ENCODE peak calls at places on chromosomes 13 and 19, in five cellular contexts. One of them, this sample, is unnamed.

GRCh38 chr13:73803997-73804396 is 330.2 kb downstream of the KLF12 start:
- DNase-seq in A549: peak
- DNase-seq in HepG2: no peak
- DNase-seq in GM12878: no peak
- DNase-seq in NB4: no peak
- DNase-seq in this sample: no peak

GRCh38 chr13:41222259-41222852 is 28.0 kb upstream of the KBTBD7 start:
- DNase-seq in NB4: peak
- DNase-seq in A549: peak
- DNase-seq in GM12878: peak
- DNase-seq in HepG2: peak
- DNase-seq in this sample: peak

GRCh38 chr19:14526423-14526822 is 3.0 kb upstream of the TECR start:
- DNase-seq in HepG2: no peak
- DNase-seq in NB4: no peak
- DNase-seq in A549: no peak
- DNase-seq in GM12878: no peak
- DNase-seq in this sample: no peak

GRCh38 chr19:38564981-38565685 is 52.6 kb downstream of the MAP4K1 start:
- DNase-seq in GM12878: no peak
- DNase-seq in NB4: no peak
- DNase-seq in A549: peak
- DNase-seq in HepG2: no peak
- DNase-seq in this sample: no peak

GRCh38 chr13:44093607-44094583 is 214.2 kb downstream of the LACC1 start:
- DNase-seq in GM12878: no peak
- DNase-seq in HepG2: no peak
- DNase-seq in NB4: no peak
- DNase-seq in A549: no peak
- DNase-seq in this sample: peak

GRCh38 chr19:1767464-1767933 is 14.2 kb downstream of the ONECUT3 start:
- DNase-seq in A549: no peak
- DNase-seq in HepG2: no peak
- DNase-seq in NB4: peak
- DNase-seq in GM12878: no peak
- DNase-seq in this sample: peak

GRCh38 chr19:14369399-14370168 is 11.7 kb upstream of the ADGRE5 start:
- DNase-seq in A549: no peak
- DNase-seq in NB4: peak
- DNase-seq in HepG2: no peak
- DNase-seq in GM12878: no peak
- DNase-seq in this sample: no peak

GRCh38 chr19:17920527-17920926 is 12.3 kb upstream of the CCDC124 start:
- DNase-seq in HepG2: no peak
- DNase-seq in A549: no peak
- DNase-seq in NB4: no peak
- DNase-seq in GM12878: no peak
- DNase-seq in this sample: no peak

GRCh38 chr13:112941349-112941748 is 27.7 kb upstream of the MCF2L start:
- DNase-seq in NB4: no peak
- DNase-seq in GM12878: no peak
- DNase-seq in A549: no peak
- DNase-seq in HepG2: no peak
- DNase-seq in this sample: no peak

GRCh38 chr19:18020212-18021067 is 12.5 kb downstream of the ARRDC2 start:
- DNase-seq in HepG2: peak
- DNase-seq in A549: no peak
- DNase-seq in NB4: no peak
- DNase-seq in GM12878: no peak
- DNase-seq in this sample: peak

GRCh38 chr13:74070065-74070464 is 64.1 kb downstream of the KLF12 start:
- DNase-seq in NB4: no peak
- DNase-seq in GM12878: peak
- DNase-seq in HepG2: no peak
- DNase-seq in A549: no peak
- DNase-seq in this sample: no peak

GRCh38 chr13:99857738-99858137 is 113.8 kb downstream of the ZIC5 start:
- DNase-seq in NB4: no peak
- DNase-seq in GM12878: no peak
- DNase-seq in A549: no peak
- DNase-seq in HepG2: no peak
- DNase-seq in this sample: no peak

GRCh38 chr13:38905861-38906260 is 84.8 kb downstream of the STOML3 start:
- DNase-seq in A549: no peak
- DNase-seq in HepG2: no peak
- DNase-seq in NB4: no peak
- DNase-seq in GM12878: no peak
- DNase-seq in this sample: no peak

GRCh38 chr13:50090211-50090610 is 75.0 kb downstream of the KCNRG start:
- DNase-seq in A549: no peak
- DNase-seq in HepG2: no peak
- DNase-seq in GM12878: no peak
- DNase-seq in NB4: no peak
- DNase-seq in this sample: no peak

GRCh38 chr19:51568456-51568855 is 2.6 kb upstream of the ZNF175 start:
- DNase-seq in A549: no peak
- DNase-seq in NB4: no peak
- DNase-seq in HepG2: no peak
- DNase-seq in GM12878: no peak
- DNase-seq in this sample: no peak

GRCh38 chr13:27353166-27353583 is 71.2 kb upstream of the GTF3A start:
- DNase-seq in A549: no peak
- DNase-seq in HepG2: peak
- DNase-seq in GM12878: peak
- DNase-seq in NB4: no peak
- DNase-seq in this sample: no peak

GRCh38 chr13:34256236-34256635 is 438.3 kb downstream of the RFC3 start:
- DNase-seq in A549: no peak
- DNase-seq in NB4: peak
- DNase-seq in HepG2: no peak
- DNase-seq in GM12878: no peak
- DNase-seq in this sample: no peak

GRCh38 chr13:40777166-40777956 is 6.4 kb upstream of the MRPS31 start:
- DNase-seq in A549: peak
- DNase-seq in GM12878: no peak
- DNase-seq in NB4: peak
- DNase-seq in HepG2: peak
- DNase-seq in this sample: peak

GRCh38 chr13:31998131-31998530 is 33.4 kb upstream of the FRY start:
- DNase-seq in A549: no peak
- DNase-seq in NB4: no peak
- DNase-seq in HepG2: no peak
- DNase-seq in GM12878: no peak
- DNase-seq in this sample: no peak

GRCh38 chr13:108779308-108779707 is 149.9 kb downstream of the MYO16 start:
- DNase-seq in GM12878: no peak
- DNase-seq in A549: no peak
- DNase-seq in NB4: no peak
- DNase-seq in HepG2: no peak
- DNase-seq in this sample: no peak

GRCh38 chr19:14473915-14474578 is 1.1 kb downstream of the PTGER1 start:
- DNase-seq in NB4: no peak
- DNase-seq in GM12878: no peak
- DNase-seq in HepG2: no peak
- DNase-seq in A549: no peak
- DNase-seq in this sample: no peak

GRCh38 chr13:48142437-48142836 is 47.5 kb upstream of the MED4 start:
- DNase-seq in GM12878: peak
- DNase-seq in NB4: peak
- DNase-seq in A549: no peak
- DNase-seq in HepG2: no peak
- DNase-seq in this sample: peak

GRCh38 chr13:48132961-48133360 is 38.1 kb upstream of the MED4 start:
- DNase-seq in GM12878: no peak
- DNase-seq in HepG2: no peak
- DNase-seq in NB4: no peak
- DNase-seq in A549: no peak
- DNase-seq in this sample: no peak

DNA sequence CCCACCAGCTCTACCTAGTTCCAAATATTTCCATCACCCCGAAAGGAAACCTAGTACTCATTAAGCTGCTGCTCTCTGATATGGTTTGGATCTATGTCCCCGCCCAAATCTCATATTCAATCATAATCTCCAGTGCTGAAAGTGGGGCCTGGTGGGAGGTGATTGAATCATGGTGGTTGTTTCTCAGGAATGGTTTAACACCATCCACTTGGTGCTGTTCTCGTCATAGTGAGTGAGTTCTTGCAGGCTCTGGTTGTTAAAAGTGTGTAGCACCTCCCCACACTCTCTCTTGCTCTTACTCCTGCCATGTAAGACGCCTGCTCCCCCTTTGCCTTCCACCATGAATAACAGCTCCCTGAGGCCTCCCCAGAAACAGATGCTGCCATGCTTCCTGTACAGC is 43.4 kb upstream of the MED4 start:
- DNase-seq in GM12878: no peak
- DNase-seq in A549: no peak
- DNase-seq in NB4: no peak
- DNase-seq in HepG2: no peak
- DNase-seq in this sample: no peak
- TF ChIP-seq MYC in GM12878: no peak
- TF ChIP-seq MYC in A549: no peak
- TF ChIP-seq MYC in NB4: no peak
- TF ChIP-seq MYC in HepG2: no peak
- TF ChIP-seq MYC in this sample: no peak

GRCh38 chr19:47587295-47587694 is 14.3 kb upstream of the ZNF541 start:
- DNase-seq in NB4: no peak
- DNase-seq in HepG2: no peak
- DNase-seq in GM12878: no peak
- DNase-seq in A549: no peak
- DNase-seq in this sample: no peak
- TF ChIP-seq MYC in NB4: no peak
- TF ChIP-seq MYC in HepG2: no peak
- TF ChIP-seq MYC in GM12878: no peak
- TF ChIP-seq MYC in A549: no peak
- TF ChIP-seq MYC in this sample: no peak

DNA sequence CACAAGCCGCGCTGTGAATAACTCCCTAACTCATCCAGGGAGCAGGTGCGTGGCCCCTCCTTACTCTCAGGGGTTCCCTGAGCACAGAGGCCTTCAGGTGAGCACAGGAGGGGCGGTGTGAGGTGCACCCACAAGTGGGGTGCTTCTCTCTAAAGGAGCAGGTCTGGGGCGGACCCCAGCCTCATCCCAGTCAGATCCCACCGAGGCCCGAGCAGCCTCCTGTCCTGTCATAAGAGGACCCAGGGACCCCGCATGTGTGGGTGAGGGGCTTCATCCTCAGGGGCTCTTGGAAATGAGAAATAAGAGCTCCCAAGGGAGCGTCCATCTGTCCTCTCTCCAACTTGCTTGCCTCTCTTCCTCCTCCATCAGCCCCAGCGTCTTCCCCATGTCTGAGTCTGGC is 3.0 kb upstream of the LILRA5 start:
- DNase-seq in A549: no peak
- DNase-seq in NB4: no peak
- DNase-seq in GM12878: no peak
- DNase-seq in HepG2: no peak
- DNase-seq in this sample: no peak
- TF ChIP-seq MYC in A549: no peak
- TF ChIP-seq MYC in NB4: no peak
- TF ChIP-seq MYC in GM12878: no peak
- TF ChIP-seq MYC in HepG2: no peak
- TF ChIP-seq MYC in this sample: no peak

DNA sequence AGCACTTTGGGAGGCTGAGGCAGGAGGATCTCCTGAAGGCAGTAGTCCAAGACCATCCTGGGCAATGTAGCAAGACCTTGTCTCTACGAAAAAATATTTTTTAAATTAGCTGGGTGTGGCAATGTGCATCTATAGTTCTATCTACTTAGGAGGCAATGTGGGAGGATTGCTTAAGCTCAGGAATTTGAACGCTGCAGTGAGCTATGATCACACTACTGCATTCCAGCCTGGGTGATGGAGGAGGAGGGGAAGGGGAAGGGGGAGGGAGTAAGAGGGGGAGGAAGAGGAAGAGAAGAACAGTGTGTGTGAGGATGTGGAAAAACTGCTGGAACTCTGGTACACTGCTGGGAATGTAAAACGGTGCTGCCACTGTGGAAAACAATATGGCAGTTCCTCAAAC is 9.2 kb upstream of the CLIP3 start:
- DNase-seq in GM12878: no peak
- DNase-seq in A549: peak
- DNase-seq in NB4: no peak
- DNase-seq in HepG2: peak
- DNase-seq in this sample: peak
- TF ChIP-seq MYC in GM12878: no peak
- TF ChIP-seq MYC in A549: no peak
- TF ChIP-seq MYC in NB4: no peak
- TF ChIP-seq MYC in HepG2: no peak
- TF ChIP-seq MYC in this sample: no peak

GRCh38 chr19:50330365-50331078 is 1.3 kb upstream of the KCNC3 start:
- DNase-seq in GM12878: no peak
- DNase-seq in NB4: peak
- DNase-seq in HepG2: peak
- DNase-seq in A549: peak
- DNase-seq in this sample: peak
- TF ChIP-seq MYC in GM12878: no peak
- TF ChIP-seq MYC in NB4: no peak
- TF ChIP-seq MYC in HepG2: no peak
- TF ChIP-seq MYC in A549: no peak
- TF ChIP-seq MYC in this sample: no peak

GRCh38 chr19:3669134-3669436 is 31.2 kb downstream of the PIP5K1C start:
- DNase-seq in HepG2: no peak
- DNase-seq in NB4: no peak
- DNase-seq in GM12878: no peak
- DNase-seq in A549: no peak
- DNase-seq in this sample: no peak

GRCh38 chr19:3671680-3672574 is 28.3 kb downstream of the PIP5K1C start:
- DNase-seq in NB4: no peak
- DNase-seq in HepG2: no peak
- DNase-seq in GM12878: no peak
- DNase-seq in A549: no peak
- DNase-seq in this sample: peak

GRCh38 chr19:3670796-3671679 is 29.2 kb downstream of the PIP5K1C start:
- DNase-seq in A549: no peak
- DNase-seq in GM12878: no peak
- DNase-seq in NB4: no peak
- DNase-seq in HepG2: no peak
- DNase-seq in this sample: peak

GRCh38 chr19:3669616-3670257 is 30.5 kb downstream of the PIP5K1C start:
- DNase-seq in NB4: no peak
- DNase-seq in GM12878: no peak
- DNase-seq in A549: no peak
- DNase-seq in HepG2: no peak
- DNase-seq in this sample: no peak

DNA sequence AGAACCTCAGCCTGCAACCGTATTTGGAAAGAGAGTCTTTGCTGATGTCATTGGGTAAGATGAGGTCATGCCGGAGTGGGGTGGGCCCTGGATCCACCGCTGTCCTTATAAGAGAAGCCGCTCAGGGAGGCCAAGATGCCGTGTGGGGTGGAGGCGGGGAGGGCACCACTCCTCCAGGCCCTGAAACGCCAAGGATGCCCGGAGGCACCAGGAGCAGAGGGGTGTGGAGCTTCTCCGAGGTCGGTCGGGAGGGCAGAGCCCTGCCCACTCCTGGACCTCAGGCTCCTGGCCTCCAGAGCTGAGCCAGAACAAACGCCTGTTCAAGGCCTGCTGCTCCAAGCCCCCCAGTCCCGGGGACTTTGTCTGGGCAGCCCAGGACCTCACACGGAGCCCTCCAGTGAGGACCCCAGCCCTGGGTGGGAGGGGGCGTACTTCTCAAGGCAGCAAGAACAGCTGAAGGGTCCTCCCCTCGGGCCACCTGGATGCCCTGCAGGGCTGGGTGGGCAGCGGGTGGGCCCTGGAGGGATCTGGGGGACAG is 29.9 kb downstream of the PIP5K1C start:
- DNase-seq in GM12878: no peak
- DNase-seq in NB4: no peak
- DNase-seq in HepG2: no peak
- DNase-seq in A549: peak
- DNase-seq in this sample: peak
- TF ChIP-seq MYC in GM12878: no peak
- TF ChIP-seq MYC in NB4: no peak
- TF ChIP-seq MYC in HepG2: no peak
- TF ChIP-seq MYC in A549: no peak
- TF ChIP-seq MYC in this sample: no peak

This sample was measured in endothelial cell of umbilical vein.